ENCODE peak calls at places on chromosomes 11 and 22, in eight cellular contexts. One of them, this sample, is unnamed.

GRCh38 chr22:40602231-40602630 is 34.3 kb downstream of the MRTFA start:
- DNase-seq in hepatocyte: no peak
- DNase-seq in stomach: no peak
- DNase-seq in tibial artery: no peak
- DNase-seq in PC-9: no peak
- DNase-seq in right lobe of liver: no peak
- DNase-seq in lower leg skin: no peak
- DNase-seq in K562: no peak
- DNase-seq in this sample: no peak

GRCh38 chr22:33756508-33756949 is 163.7 kb downstream of the LARGE1 start:
- DNase-seq in hepatocyte: peak
- DNase-seq in stomach: no peak
- DNase-seq in tibial artery: no peak
- DNase-seq in PC-9: no peak
- DNase-seq in right lobe of liver: no peak
- DNase-seq in lower leg skin: no peak
- DNase-seq in K562: no peak
- DNase-seq in this sample: no peak

GRCh38 chr11:108218455-108218854 is 4.0 kb downstream of the NPAT start:
- DNase-seq in hepatocyte: no peak
- DNase-seq in stomach: no peak
- DNase-seq in tibial artery: no peak
- DNase-seq in PC-9: no peak
- DNase-seq in right lobe of liver: no peak
- DNase-seq in lower leg skin: no peak
- DNase-seq in K562: no peak
- DNase-seq in this sample: no peak

GRCh38 chr22:47320560-47320959 is 558.1 kb downstream of the TBC1D22A start:
- DNase-seq in hepatocyte: no peak
- DNase-seq in stomach: no peak
- DNase-seq in tibial artery: no peak
- DNase-seq in PC-9: no peak
- DNase-seq in right lobe of liver: no peak
- DNase-seq in lower leg skin: no peak
- DNase-seq in K562: no peak
- DNase-seq in this sample: no peak

GRCh38 chr11:69252494-69252845 is 41.5 kb upstream of the MYEOV start:
- DNase-seq in hepatocyte: no peak
- DNase-seq in stomach: peak
- DNase-seq in tibial artery: no peak
- DNase-seq in PC-9: no peak
- DNase-seq in right lobe of liver: no peak
- DNase-seq in lower leg skin: no peak
- DNase-seq in K562: no peak
- DNase-seq in this sample: no peak

GRCh38 chr11:90204832-90205646 is 17.8 kb downstream of the CHORDC1 start:
- DNase-seq in hepatocyte: peak
- DNase-seq in stomach: no peak
- DNase-seq in tibial artery: no peak
- DNase-seq in PC-9: peak
- DNase-seq in right lobe of liver: no peak
- DNase-seq in lower leg skin: no peak
- DNase-seq in K562: peak
- DNase-seq in this sample: no peak

GRCh38 chr22:19447388-19448075 is at the start of gene C22orf39:
- DNase-seq in hepatocyte: peak
- DNase-seq in stomach: peak
- DNase-seq in tibial artery: peak
- DNase-seq in PC-9: peak
- DNase-seq in right lobe of liver: peak
- DNase-seq in lower leg skin: peak
- DNase-seq in K562: peak
- DNase-seq in this sample: peak

GRCh38 chr11:107050126-107050525 is 31.9 kb upstream of the GUCY1A2 start:
- DNase-seq in hepatocyte: no peak
- DNase-seq in stomach: no peak
- DNase-seq in tibial artery: no peak
- DNase-seq in PC-9: no peak
- DNase-seq in right lobe of liver: no peak
- DNase-seq in lower leg skin: no peak
- DNase-seq in K562: no peak
- DNase-seq in this sample: no peak

GRCh38 chr22:35785181-35785923 is 67.7 kb downstream of the APOL5 start:
- DNase-seq in hepatocyte: no peak
- DNase-seq in stomach: no peak
- DNase-seq in tibial artery: no peak
- DNase-seq in PC-9: no peak
- DNase-seq in right lobe of liver: no peak
- DNase-seq in lower leg skin: no peak
- DNase-seq in K562: no peak
- DNase-seq in this sample: no peak

GRCh38 chr11:132054822-132055221 is 684.4 kb downstream of the NTM start:
- DNase-seq in hepatocyte: no peak
- DNase-seq in stomach: no peak
- DNase-seq in tibial artery: no peak
- DNase-seq in PC-9: no peak
- DNase-seq in right lobe of liver: no peak
- DNase-seq in lower leg skin: no peak
- DNase-seq in K562: no peak
- DNase-seq in this sample: no peak

DNA sequence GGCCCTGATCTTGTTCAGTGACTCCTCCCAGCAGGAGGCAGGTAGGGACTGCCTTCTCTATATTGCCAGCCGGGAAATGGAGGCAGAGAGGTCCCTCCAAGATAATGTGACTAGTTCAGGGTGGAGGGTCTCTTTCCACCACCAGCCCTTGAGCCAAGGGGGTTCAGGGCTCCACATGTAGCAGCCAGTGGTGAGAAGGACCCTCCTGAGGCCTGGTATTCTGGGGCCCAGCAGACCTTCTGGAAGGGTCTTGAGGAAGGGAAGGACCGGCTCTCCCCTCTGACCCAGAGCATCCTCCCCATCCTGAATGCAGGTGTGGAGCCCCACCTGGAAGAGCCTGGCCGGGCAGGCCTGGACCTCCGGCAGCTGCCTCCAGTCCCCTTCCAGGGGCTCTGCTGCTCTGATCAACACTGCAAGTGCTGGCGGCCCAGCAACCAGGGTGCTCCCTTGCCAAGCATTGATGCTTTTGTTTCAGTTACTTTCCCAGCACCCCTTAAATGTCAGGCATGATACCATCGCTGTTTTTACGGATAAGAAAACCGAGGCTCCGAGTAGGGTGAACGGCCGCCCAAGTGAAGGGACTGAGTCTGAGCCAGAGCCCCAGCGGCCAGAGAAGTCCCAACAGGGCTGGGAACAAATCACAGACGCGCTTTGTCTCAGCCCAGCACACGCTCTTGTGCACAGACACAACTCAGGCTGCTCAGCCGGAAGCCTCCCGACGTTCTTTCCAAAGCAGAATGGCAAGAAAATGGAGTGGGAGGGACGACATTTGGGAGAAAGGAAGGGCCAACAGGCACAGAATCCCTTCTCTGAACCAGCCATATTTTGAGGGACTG is 38.8 kb downstream of the DKK3 start:
- DNase-seq in hepatocyte: no peak
- DNase-seq in stomach: peak
- DNase-seq in tibial artery: no peak
- DNase-seq in PC-9: no peak
- DNase-seq in right lobe of liver: no peak
- DNase-seq in lower leg skin: no peak
- DNase-seq in K562: no peak
- DNase-seq in this sample: peak
- TF ChIP-seq CTCF in hepatocyte: no peak
- TF ChIP-seq CTCF in stomach: no peak
- TF ChIP-seq CTCF in tibial artery: no peak
- TF ChIP-seq CTCF in PC-9: no peak
- TF ChIP-seq CTCF in right lobe of liver: no peak
- TF ChIP-seq CTCF in lower leg skin: no peak
- TF ChIP-seq CTCF in K562: no peak
- TF ChIP-seq CTCF in this sample: no peak

GRCh38 chr11:9693801-9694553 is 30.1 kb downstream of the SWAP70 start:
- DNase-seq in hepatocyte: no peak
- DNase-seq in stomach: no peak
- DNase-seq in tibial artery: no peak
- DNase-seq in PC-9: no peak
- DNase-seq in right lobe of liver: no peak
- DNase-seq in lower leg skin: no peak
- DNase-seq in K562: no peak
- DNase-seq in this sample: no peak
- TF ChIP-seq CTCF in hepatocyte: no peak
- TF ChIP-seq CTCF in stomach: no peak
- TF ChIP-seq CTCF in tibial artery: no peak
- TF ChIP-seq CTCF in PC-9: no peak
- TF ChIP-seq CTCF in right lobe of liver: no peak
- TF ChIP-seq CTCF in lower leg skin: no peak
- TF ChIP-seq CTCF in K562: no peak
- TF ChIP-seq CTCF in this sample: no peak

DNA sequence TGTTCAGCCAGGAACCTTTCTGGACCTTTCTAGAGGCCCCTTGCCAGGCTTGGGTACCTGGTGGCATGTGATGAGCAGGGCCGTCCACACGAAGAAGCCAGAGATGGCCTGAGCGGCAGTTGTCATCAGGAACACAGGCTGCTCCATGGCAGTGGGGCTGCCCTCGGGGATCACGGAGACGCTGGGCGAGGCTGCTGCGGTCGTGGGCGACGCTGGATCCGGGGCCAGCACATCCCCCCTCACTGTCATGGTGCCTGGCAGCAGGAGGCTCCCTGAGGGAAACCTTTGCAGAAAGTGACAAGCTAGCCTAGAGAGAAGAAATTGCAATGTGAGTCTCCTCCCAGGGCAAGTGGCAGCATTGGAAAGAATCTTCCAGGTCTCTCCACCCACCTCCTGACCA is 25.1 kb downstream of the TMEM184B start:
- DNase-seq in hepatocyte: no peak
- DNase-seq in stomach: no peak
- DNase-seq in tibial artery: no peak
- DNase-seq in PC-9: no peak
- DNase-seq in right lobe of liver: no peak
- DNase-seq in lower leg skin: no peak
- DNase-seq in K562: no peak
- DNase-seq in this sample: no peak
- TF ChIP-seq CTCF in hepatocyte: no peak
- TF ChIP-seq CTCF in stomach: no peak
- TF ChIP-seq CTCF in tibial artery: no peak
- TF ChIP-seq CTCF in PC-9: no peak
- TF ChIP-seq CTCF in right lobe of liver: no peak
- TF ChIP-seq CTCF in lower leg skin: no peak
- TF ChIP-seq CTCF in K562: no peak
- TF ChIP-seq CTCF in this sample: no peak

GRCh38 chr22:17540481-17540880 is 22.8 kb upstream of the SLC25A18 start:
- DNase-seq in hepatocyte: no peak
- DNase-seq in stomach: no peak
- DNase-seq in tibial artery: no peak
- DNase-seq in PC-9: no peak
- DNase-seq in right lobe of liver: no peak
- DNase-seq in lower leg skin: no peak
- DNase-seq in K562: peak
- DNase-seq in this sample: no peak
- TF ChIP-seq CTCF in hepatocyte: no peak
- TF ChIP-seq CTCF in stomach: no peak
- TF ChIP-seq CTCF in tibial artery: no peak
- TF ChIP-seq CTCF in PC-9: no peak
- TF ChIP-seq CTCF in right lobe of liver: no peak
- TF ChIP-seq CTCF in lower leg skin: no peak
- TF ChIP-seq CTCF in K562: peak
- TF ChIP-seq CTCF in this sample: peak

GRCh38 chr11:117843666-117844484 is 19.3 kb upstream of the FXYD2 start:
- DNase-seq in hepatocyte: peak
- DNase-seq in stomach: peak
- DNase-seq in tibial artery: peak
- DNase-seq in PC-9: no peak
- DNase-seq in right lobe of liver: peak
- DNase-seq in lower leg skin: peak
- DNase-seq in K562: peak
- DNase-seq in this sample: peak
- TF ChIP-seq CTCF in hepatocyte: peak
- TF ChIP-seq CTCF in stomach: peak
- TF ChIP-seq CTCF in tibial artery: peak
- TF ChIP-seq CTCF in PC-9: peak
- TF ChIP-seq CTCF in right lobe of liver: peak
- TF ChIP-seq CTCF in lower leg skin: peak
- TF ChIP-seq CTCF in K562: peak
- TF ChIP-seq CTCF in this sample: peak

GRCh38 chr11:65352783-65353182 is 1.8 kb upstream of the TIGD3 start:
- DNase-seq in hepatocyte: no peak
- DNase-seq in stomach: no peak
- DNase-seq in tibial artery: no peak
- DNase-seq in PC-9: no peak
- DNase-seq in right lobe of liver: no peak
- DNase-seq in lower leg skin: no peak
- DNase-seq in K562: no peak
- DNase-seq in this sample: no peak
- TF ChIP-seq CTCF in hepatocyte: peak
- TF ChIP-seq CTCF in stomach: no peak
- TF ChIP-seq CTCF in tibial artery: no peak
- TF ChIP-seq CTCF in PC-9: peak
- TF ChIP-seq CTCF in right lobe of liver: peak
- TF ChIP-seq CTCF in lower leg skin: no peak
- TF ChIP-seq CTCF in K562: peak
- TF ChIP-seq CTCF in this sample: peak

GRCh38 chr11:26769027-26769426 is 47.2 kb upstream of the SLC5A12 start:
- DNase-seq in hepatocyte: no peak
- DNase-seq in stomach: no peak
- DNase-seq in tibial artery: no peak
- DNase-seq in PC-9: no peak
- DNase-seq in right lobe of liver: no peak
- DNase-seq in lower leg skin: no peak
- DNase-seq in K562: no peak
- DNase-seq in this sample: no peak
- TF ChIP-seq CTCF in hepatocyte: no peak
- TF ChIP-seq CTCF in stomach: no peak
- TF ChIP-seq CTCF in tibial artery: no peak
- TF ChIP-seq CTCF in PC-9: no peak
- TF ChIP-seq CTCF in right lobe of liver: no peak
- TF ChIP-seq CTCF in lower leg skin: no peak
- TF ChIP-seq CTCF in K562: no peak
- TF ChIP-seq CTCF in this sample: no peak

GRCh38 chr11:44456544-44457270 is 108.8 kb upstream of the CD82 start:
- DNase-seq in hepatocyte: no peak
- DNase-seq in stomach: no peak
- DNase-seq in tibial artery: no peak
- DNase-seq in PC-9: no peak
- DNase-seq in right lobe of liver: no peak
- DNase-seq in lower leg skin: no peak
- DNase-seq in K562: no peak
- DNase-seq in this sample: no peak
- TF ChIP-seq CTCF in hepatocyte: no peak
- TF ChIP-seq CTCF in stomach: no peak
- TF ChIP-seq CTCF in tibial artery: peak
- TF ChIP-seq CTCF in PC-9: peak
- TF ChIP-seq CTCF in right lobe of liver: no peak
- TF ChIP-seq CTCF in lower leg skin: no peak
- TF ChIP-seq CTCF in K562: no peak
- TF ChIP-seq CTCF in this sample: peak